ENCODE peak calls at places on chromosomes 11 and 22, in ten cellular contexts. M is body of pancreas; N is CD8-positive, alpha-beta T cell; B is brain microvascular endothelial cell; J is neural progenitor cell; D is mucosa of descending colon; T is astrocyte of the spinal cord; G is AG09309; W is colonic mucosa; F is cardiac fibroblast. L is an unnamed sample.

GRCh38 chr11:2104524-2105440 is 34.4 kb downstream of the IGF2 start:
- DNase-seq in D (no peak), N (no peak), B (no peak), W (no peak), G (no peak), M (no peak), J (no peak), T (no peak), F (no peak), L (no peak)

GRCh38 chr11:8735094-8735493 is 52.5 kb downstream of the RPL27A start:
- DNase-seq in B (no peak), J (no peak), G (no peak), N (no peak), F (no peak), W (no peak), D (no peak), M (no peak), T (no peak), L (no peak)

GRCh38 chr11:77104727-77105126 is 2.1 kb downstream of the OMP start:
- DNase-seq in T (peak; percentile 18), W (no peak), J (no peak), B (no peak), F (no peak), G (no peak), D (no peak), N (no peak), M (no peak), L (no peak)

GRCh38 chr11:73962097-73962705 is 11.4 kb downstream of the DNAJB13 start:
- DNase-seq in D (no peak), N (no peak), M (no peak), J (no peak), T (no peak), F (no peak), G (no peak), B (no peak), W (no peak), L (no peak)

GRCh38 chr22:39999144-39999757 is 4.5 kb downstream of the FAM83F start:
- DNase-seq in D (peak; percentile 69), M (peak; percentile 32), T (peak; percentile 66), W (peak; percentile 79), J (peak; percentile 57), N (no peak), B (peak; percentile 75), F (peak; percentile 68), G (no peak), L (no peak)

GRCh38 chr11:115942043-115942442 is 437.8 kb upstream of the CADM1 start:
- DNase-seq in G (no peak), B (no peak), F (no peak), N (no peak), J (no peak), D (no peak), T (no peak), M (no peak), W (no peak), L (no peak)

GRCh38 chr11:10454902-10455631 is at the start of gene AMPD3:
- DNase-seq in T (peak; percentile 90), N (no peak), W (no peak), F (peak; percentile 98), G (peak; percentile 84), J (peak; percentile 22), M (no peak), B (peak; percentile 94), D (no peak), L (no peak)

GRCh38 chr11:5364214-5364613 is 12.9 kb downstream of the OR51B6 start:
- DNase-seq in T (peak; percentile 69), G (no peak), N (no peak), F (peak; percentile 90), J (no peak), D (no peak), W (no peak), B (peak; percentile 93), M (no peak), L (no peak)

GRCh38 chr11:85076535-85077330 is 550.4 kb downstream of the DLG2 start:
- DNase-seq in M (no peak), D (no peak), T (peak; percentile 64), G (no peak), F (peak; percentile 61), J (no peak), B (peak; percentile 63), W (no peak), N (no peak), L (no peak)

DNA sequence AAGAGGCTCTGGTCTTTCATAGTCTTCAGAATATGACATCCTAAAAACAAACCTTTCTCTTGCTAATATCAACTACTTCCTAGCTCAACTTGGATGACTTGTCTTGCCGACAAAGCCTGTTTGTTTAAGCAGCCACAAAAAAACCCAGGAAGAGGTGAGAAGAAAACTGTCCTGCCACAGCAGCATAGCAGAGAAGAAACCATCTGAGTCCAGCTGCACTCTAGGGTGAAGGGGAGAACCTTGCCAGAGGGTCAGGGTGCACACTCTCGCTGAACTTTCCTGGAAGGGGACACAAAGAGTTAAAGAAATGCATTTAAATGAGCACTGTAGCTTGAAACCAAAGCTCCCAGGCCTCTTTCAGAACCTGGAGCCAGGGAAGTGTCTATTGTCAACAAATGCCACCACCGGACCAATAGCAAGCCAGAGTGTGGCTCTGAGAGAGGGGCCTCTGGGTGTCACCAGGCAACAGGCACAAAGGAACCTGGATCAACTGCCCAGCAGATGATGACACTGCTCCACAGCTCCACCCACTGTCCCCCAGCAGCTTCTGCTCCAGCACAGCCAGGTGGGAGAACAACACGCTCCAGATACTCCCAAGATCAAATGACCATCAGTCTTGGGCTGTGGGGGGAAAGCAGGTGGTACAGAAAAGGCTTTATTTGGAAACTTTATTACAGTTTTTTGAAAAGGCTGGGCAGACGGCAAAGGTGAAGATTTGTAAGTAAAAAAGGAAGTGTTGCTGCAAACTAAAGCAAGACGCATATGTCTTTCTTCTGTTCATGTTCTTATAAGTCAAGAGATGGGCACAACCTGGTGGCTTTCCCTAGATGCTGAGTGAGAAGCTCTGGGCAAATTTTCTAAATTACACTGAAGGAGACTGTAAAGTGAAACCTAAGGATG is 105.7 kb downstream of the RASSF10 start:
- DNase-seq in J (peak; percentile 91), D (no peak), W (no peak), M (peak; percentile 60), N (no peak), B (no peak), G (no peak), T (no peak), F (no peak), L (no peak)
- TF ChIP-seq CTCF in J (peak; percentile 49), D (no peak), W (no peak), M (no peak), N (no peak), B (peak; percentile 39), G (no peak), T (peak; percentile 20), F (no peak), L (peak; percentile 50)

GRCh38 chr11:69203901-69204245 is 48.1 kb downstream of the SMIM38 start:
- DNase-seq in W (no peak), G (no peak), J (no peak), F (no peak), N (no peak), D (no peak), M (peak; percentile 2), B (no peak), T (no peak), L (no peak)

GRCh38 chr11:69201764-69202370 is 46.1 kb downstream of the SMIM38 start:
- DNase-seq in N (no peak), D (no peak), B (no peak), G (no peak), T (no peak), J (no peak), F (no peak), M (peak; percentile 5), W (no peak), L (no peak)

GRCh38 chr11:69201048-69201365 is 45.3 kb downstream of the SMIM38 start:
- DNase-seq in B (no peak), G (no peak), W (no peak), F (no peak), M (no peak), N (no peak), T (no peak), J (no peak), D (no peak), L (no peak)

GRCh38 chr11:69204246-69205124 is 48.8 kb downstream of the SMIM38 start:
- DNase-seq in M (peak; percentile 5), T (no peak), W (no peak), F (no peak), D (no peak), G (no peak), J (no peak), N (no peak), B (no peak), L (no peak)

DNA sequence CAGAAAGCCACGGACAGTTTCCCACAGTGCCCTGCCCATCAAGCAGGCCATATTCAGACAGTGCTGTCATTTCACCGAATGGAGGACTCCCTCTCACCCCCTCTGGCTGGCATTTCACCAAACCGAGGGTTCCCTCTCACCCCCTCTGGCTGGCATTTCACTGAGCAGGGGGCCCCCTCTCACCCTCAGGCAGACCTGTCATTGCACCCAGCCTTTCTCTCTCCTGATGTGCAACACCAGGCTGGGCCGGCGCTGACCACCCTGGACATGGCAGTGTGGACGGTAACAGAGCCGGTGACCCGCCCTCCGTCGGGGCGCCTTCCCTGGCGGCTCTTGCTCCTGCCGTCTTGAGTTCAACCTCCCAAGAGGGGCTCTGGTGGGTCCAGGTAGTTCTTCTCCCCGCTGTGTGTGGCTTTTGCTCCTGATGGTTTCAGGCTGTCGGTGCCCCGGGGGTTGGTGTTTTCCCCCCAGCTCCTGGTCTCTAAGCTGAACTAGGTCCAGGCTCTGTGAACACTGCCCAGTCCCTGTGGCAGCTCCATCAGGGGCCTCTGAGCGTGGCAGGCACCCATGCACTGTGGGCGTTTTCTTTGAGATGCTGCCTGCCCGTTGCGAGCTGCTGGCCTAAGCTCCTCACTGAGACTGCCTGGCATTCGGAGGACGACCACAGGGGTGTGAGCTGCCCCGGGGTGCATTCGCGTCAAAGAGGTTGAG is 46.9 kb downstream of the SMIM38 start:
- DNase-seq in G (no peak), J (no peak), F (no peak), B (no peak), W (no peak), T (no peak), N (no peak), D (no peak), M (peak; percentile 7), L (no peak)
- H3K4me3 ChIP-seq in G (no peak overlapping the region), J (no peak overlapping the region), F (no peak overlapping the region), B (no peak overlapping the region), W (no peak overlapping the region), T (no peak overlapping the region), N (no peak overlapping the region), D (no peak overlapping the region), M (no peak overlapping the region), L (no peak overlapping the region)

GRCh38 chr22:38467904-38468760 is at the start of gene KDELR3:
- DNase-seq in F (peak; percentile 68), B (peak; percentile 40), W (peak; percentile 72), J (peak; percentile 57), G (no peak), M (peak; percentile 66), N (no peak), T (peak; percentile 55), D (peak; percentile 85), L (no peak)
- TF ChIP-seq CTCF in F (peak; percentile 30), B (peak; percentile 48), W (no peak), J (peak; percentile 49), G (peak; percentile 12), M (no peak), N (no peak), T (peak; percentile 39), D (no peak), L (no peak)

DNA sequence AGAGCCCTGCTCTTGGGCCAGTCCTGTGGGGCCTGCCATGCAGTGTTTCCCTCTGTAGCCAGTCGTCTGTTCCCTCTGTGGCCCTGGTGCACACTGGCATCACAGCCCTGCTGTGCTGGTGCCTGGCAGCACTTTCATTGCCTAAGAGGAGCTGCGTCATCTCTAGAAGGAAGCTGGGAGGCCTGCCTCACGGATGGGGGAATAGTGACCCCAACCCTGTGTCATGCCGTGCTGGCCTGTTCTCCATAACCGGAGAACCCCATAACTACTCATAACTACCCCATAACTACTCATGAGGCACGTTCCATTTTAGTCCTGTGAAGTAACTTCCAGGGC is 14.0 kb downstream of the RAB36 start:
- DNase-seq in F (no peak), N (no peak), M (no peak), B (no peak), J (no peak), G (no peak), T (no peak), W (no peak), D (no peak), L (no peak)
- H3K4me3 ChIP-seq in F (no peak overlapping the region), N (no peak overlapping the region), M (no peak overlapping the region), B (no peak overlapping the region), J (no peak overlapping the region), G (no peak overlapping the region), T (no peak overlapping the region), W (no peak overlapping the region), D (no peak overlapping the region), L (no peak overlapping the region)